ENCODE peak calls at places on chromosomes 16 and 17, in eight cellular contexts. J is stimulated activated effector memory CD8-positive, alpha-beta T cell treated with anti-CD3 and anti-CD28 coated beads, Interleukin-12 subunit alpha, Interleukin-12 subunit beta, amount 100 ng/mL, for 72 hours; Y is neural progenitor cell; F is stimulated activated CD4-positive, alpha-beta T cell treated with anti-CD3 and anti-CD28 coated beads, Interleukin-1b, Interleukin-23, amount 100 ng/mL, for 4 hours; V is head of caudate nucleus; L is cardiac fibroblast; U is aorta; Q is neural crest cell. T is an unnamed sample.

GRCh38 chr17:59511726-59512125 is 53.7 kb upstream of the DHX40 start:
- DNase-seq in J (no peak), Y (no peak), F (no peak), V (no peak), L (no peak), U (no peak), Q (no peak), T (no peak)

GRCh38 chr16:73151225-73151624 is 103.3 kb upstream of the ZFHX3 start:
- DNase-seq in J (no peak), Y (peak), F (no peak), V (no peak), L (no peak), U (no peak), Q (no peak), T (no peak)

GRCh38 chr17:75814900-75815373 is 29.3 kb downstream of the UNC13D start:
- DNase-seq in J (no peak), Y (no peak), F (no peak), V (no peak), L (peak), U (peak), Q (no peak), T (no peak)

GRCh38 chr17:69607162-69607834 is 192.8 kb downstream of the MAP2K6 start:
- DNase-seq in J (peak), Y (peak), F (no peak), V (peak), L (peak), U (peak), Q (peak), T (no peak)

GRCh38 chr17:29565643-29566472 is 979 bp downstream of the ABHD15 start:
- DNase-seq in J (peak), Y (peak), F (peak), V (peak), L (no peak), U (peak), Q (no peak), T (no peak)

GRCh38 chr17:77318491-77319210 is 177.9 kb downstream of the SEC14L1 start:
- DNase-seq in J (no peak), Y (no peak), F (no peak), V (peak), L (peak), U (peak), Q (no peak), T (no peak)

GRCh38 chr16:85303354-85303883 is 191.1 kb upstream of the CIBAR2 start:
- DNase-seq in J (peak), Y (peak), F (peak), V (peak), L (peak), U (peak), Q (peak), T (no peak)

GRCh38 chr16:50396770-50397525 is 28.2 kb upstream of the BRD7 start:
- DNase-seq in J (peak), Y (no peak), F (no peak), V (peak), L (peak), U (no peak), Q (no peak), T (no peak)

GRCh38 chr16:88692861-88693260 is 6.6 kb upstream of the SNAI3 start:
- DNase-seq in J (no peak), Y (no peak), F (no peak), V (no peak), L (no peak), U (no peak), Q (no peak), T (no peak)

GRCh38 chr17:78946631-78947030 is 21.4 kb upstream of the TIMP2 start:
- DNase-seq in J (no peak), Y (no peak), F (no peak), V (no peak), L (no peak), U (no peak), Q (no peak), T (no peak)

GRCh38 chr16:27617678-27618077 is 67.7 kb downstream of the KATNIP start:
- DNase-seq in J (no peak), Y (no peak), F (no peak), V (no peak), L (no peak), U (no peak), Q (no peak), T (no peak)

GRCh38 chr17:43352579-43352978 is 46.2 kb upstream of the ARL4D start:
- DNase-seq in J (no peak), Y (no peak), F (no peak), V (no peak), L (no peak), U (no peak), Q (no peak), T (no peak)

GRCh38 chr16:67750466-67750865 is 31.4 kb upstream of the GFOD2 start:
- DNase-seq in J (no peak), Y (no peak), F (no peak), V (no peak), L (no peak), U (no peak), Q (no peak), T (no peak)

GRCh38 chr16:80852261-80852872 is 48.0 kb upstream of the CDYL2 start:
- DNase-seq in J (no peak), Y (peak), F (no peak), V (no peak), L (peak), U (no peak), Q (no peak), T (no peak)

GRCh38 chr17:50275279-50275678 is 1.0 kb downstream of the TMEM92 start:
- DNase-seq in J (no peak), Y (no peak), F (no peak), V (no peak), L (no peak), U (no peak), Q (no peak), T (no peak)

GRCh38 chr16:4244881-4245280 is 3.0 kb upstream of the SRL start:
- DNase-seq in J (no peak), Y (no peak), F (no peak), V (no peak), L (no peak), U (no peak), Q (no peak), T (no peak)

GRCh38 chr17:3916013-3916696 is at the start of gene P2RX1:
- DNase-seq in J (no peak), Y (no peak), F (no peak), V (no peak), L (no peak), U (no peak), Q (no peak), T (peak)

GRCh38 chr16:66717112-66717675 is 20.7 kb upstream of the CMTM4 start:
- DNase-seq in J (no peak), Y (peak), F (no peak), V (peak), L (peak), U (no peak), Q (peak), T (peak)

GRCh38 chr16:2464333-2464732 is 4.4 kb downstream of the TEDC2 start:
- DNase-seq in J (no peak), Y (no peak), F (no peak), V (no peak), L (no peak), U (no peak), Q (no peak), T (no peak)

GRCh38 chr17:81910840-81911276 is 341 bp downstream of the PCYT2 start:
- DNase-seq in J (peak), Y (peak), F (no peak), V (no peak), L (no peak), U (no peak), Q (no peak), T (no peak)

GRCh38 chr16:78211951-78212350 is 112.5 kb downstream of the WWOX start:
- DNase-seq in J (no peak), Y (no peak), F (no peak), V (no peak), L (no peak), U (no peak), Q (no peak), T (no peak)

GRCh38 chr16:23504076-23504452 is 6.2 kb downstream of the GGA2 start:
- DNase-seq in J (peak), Y (no peak), F (no peak), V (no peak), L (peak), U (no peak), Q (no peak), T (no peak)

GRCh38 chr16:79599256-79599836 is 1.2 kb downstream of the MAF start:
- DNase-seq in J (peak), Y (peak), F (no peak), V (peak), L (peak), U (peak), Q (peak), T (no peak)

GRCh38 chr17:9367186-9367585 is 208.4 kb downstream of the STX8 start:
- DNase-seq in J (no peak), Y (no peak), F (no peak), V (no peak), L (no peak), U (no peak), Q (no peak), T (no peak)

GRCh38 chr17:81337449-81337848 is 42.3 kb upstream of the SLC38A10 start:
- DNase-seq in J (no peak), Y (peak), F (no peak), V (no peak), L (no peak), U (no peak), Q (no peak), T (no peak)

GRCh38 chr17:50468120-50469004 is at the start of gene CHAD:
- DNase-seq in J (no peak), Y (peak), F (no peak), V (peak), L (no peak), U (no peak), Q (no peak), T (no peak)

GRCh38 chr17:40373324-40373723 is 8.8 kb upstream of the GJD3 start:
- DNase-seq in J (no peak), Y (no peak), F (no peak), V (no peak), L (peak), U (no peak), Q (no peak), T (no peak)

GRCh38 chr17:82275326-82275725 is 1.8 kb upstream of the CSNK1D start:
- DNase-seq in J (no peak), Y (no peak), F (no peak), V (no peak), L (no peak), U (no peak), Q (no peak), T (no peak)

GRCh38 chr17:72456026-72456569 is 335.3 kb downstream of the SOX9 start:
- DNase-seq in J (no peak), Y (no peak), F (no peak), V (no peak), L (peak), U (no peak), Q (no peak), T (no peak)

GRCh38 chr17:9090641-9091096 is 69.4 kb downstream of the NTN1 start:
- DNase-seq in J (no peak), Y (no peak), F (no peak), V (peak), L (no peak), U (peak), Q (no peak), T (no peak)

GRCh38 chr16:57893559-57894389 is 77.2 kb downstream of the CNGB1 start:
- DNase-seq in J (no peak), Y (no peak), F (no peak), V (no peak), L (peak), U (no peak), Q (no peak), T (no peak)

GRCh38 chr17:80781851-80782277 is 209.8 kb upstream of the CHMP6 start:
- DNase-seq in J (no peak), Y (no peak), F (no peak), V (no peak), L (no peak), U (no peak), Q (no peak), T (no peak)

GRCh38 chr17:79897243-79898063 is 58.2 kb upstream of the CBX4 start:
- DNase-seq in J (no peak), Y (no peak), F (no peak), V (no peak), L (no peak), U (peak), Q (no peak), T (no peak)

GRCh38 chr17:43695968-43696865 is 34.5 kb upstream of the MEOX1 start:
- DNase-seq in J (no peak), Y (no peak), F (no peak), V (no peak), L (peak), U (peak), Q (no peak), T (no peak)

GRCh38 chr16:85313541-85314208 is 201.4 kb upstream of the CIBAR2 start:
- DNase-seq in J (no peak), Y (no peak), F (no peak), V (peak), L (no peak), U (no peak), Q (no peak), T (no peak)

GRCh38 chr16:25413962-25414361 is 156.3 kb upstream of the ZKSCAN2 start:
- DNase-seq in J (no peak), Y (no peak), F (no peak), V (no peak), L (peak), U (no peak), Q (no peak), T (no peak)

GRCh38 chr16:86882586-86883280 is 304.4 kb downstream of the FOXL1 start:
- DNase-seq in J (no peak), Y (no peak), F (no peak), V (peak), L (peak), U (peak), Q (no peak), T (no peak)

GRCh38 chr17:76452646-76453430 is at the start of gene UBE2O:
- DNase-seq in J (peak), Y (peak), F (peak), V (peak), L (peak), U (peak), Q (peak), T (peak)